ENCODE peak calls at places on chromosomes 12 and 14, in nine cellular contexts. C is IMR-90, U is fibroblast of lung, E is astrocyte, M is mammary epithelial cell, H is endodermal cell, P is mesendoderm, A is SK-N-SH, I is neuronal stem cell. F is an unnamed sample.

GRCh38 chr12:122895757-122896636 is at the start of gene VPS37B:
- DNase-seq in C (peak), U (peak), E (peak), M (peak), H (peak), P (peak), A (peak), I (peak), F (no peak)

GRCh38 chr14:104865631-104866441 is 768 bp downstream of the CEP170B start:
- DNase-seq in C (peak), U (peak), E (peak), M (peak), H (peak), P (peak), A (peak), I (no peak), F (no peak)

GRCh38 chr12:59677857-59678256 is 82.0 kb downstream of the SLC16A7 start:
- DNase-seq in C (no peak), U (no peak), E (no peak), M (no peak), H (no peak), P (no peak), A (no peak), I (no peak), F (no peak)

GRCh38 chr12:13229504-13229903 is 33.0 kb downstream of the EMP1 start:
- DNase-seq in C (no peak), U (no peak), E (no peak), M (no peak), H (peak), P (peak), A (no peak), I (no peak), F (no peak)

GRCh38 chr12:57238854-57239554 is 9.5 kb downstream of the SHMT2 start:
- DNase-seq in C (peak), U (peak), E (peak), M (peak), H (peak), P (peak), A (peak), I (peak), F (no peak)

GRCh38 chr14:51211149-51211548 is 28.9 kb upstream of the TMX1 start:
- DNase-seq in C (peak), U (peak), E (peak), M (no peak), H (no peak), P (no peak), A (no peak), I (no peak), F (no peak)

GRCh38 chr14:92603309-92604257 is 90.0 kb downstream of the RIN3 start:
- DNase-seq in C (peak), U (peak), E (peak), M (peak), H (no peak), P (peak), A (no peak), I (peak), F (no peak)

GRCh38 chr12:121325922-121326396 is 26.3 kb downstream of the ANAPC5 start:
- DNase-seq in C (no peak), U (no peak), E (no peak), M (no peak), H (peak), P (peak), A (no peak), I (no peak), F (no peak)

GRCh38 chr12:125089083-125089482 is 23.8 kb downstream of the AACS start:
- DNase-seq in C (no peak), U (no peak), E (no peak), M (no peak), H (no peak), P (peak), A (no peak), I (no peak), F (no peak)

GRCh38 chr14:85566603-85567002 is 36.7 kb downstream of the FLRT2 start:
- DNase-seq in C (peak), U (peak), E (peak), M (peak), H (no peak), P (no peak), A (no peak), I (no peak), F (no peak)

GRCh38 chr14:103105580-103106168 is 11.1 kb downstream of the EXOC3L4 start:
- DNase-seq in C (no peak), U (no peak), E (no peak), M (no peak), H (peak), P (no peak), A (no peak), I (no peak), F (no peak)

GRCh38 chr12:753401-754237 is 1.2 kb downstream of the WNK1 start:
- DNase-seq in C (no peak), U (peak), E (no peak), M (no peak), H (peak), P (peak), A (peak), I (no peak), F (no peak)

GRCh38 chr12:28082101-28082500 is 108.2 kb upstream of the CCDC91 start:
- DNase-seq in C (peak), U (no peak), E (no peak), M (no peak), H (no peak), P (no peak), A (no peak), I (no peak), F (no peak)

GRCh38 chr12:109981311-109981710 is 14.9 kb downstream of the GIT2 start:
- DNase-seq in C (no peak), U (no peak), E (no peak), M (no peak), H (no peak), P (no peak), A (no peak), I (no peak), F (no peak)

GRCh38 chr12:20527396-20528154 is 159.2 kb downstream of the PDE3A start:
- DNase-seq in C (peak), U (peak), E (peak), M (no peak), H (no peak), P (no peak), A (no peak), I (no peak), F (no peak)

GRCh38 chr14:93085916-93086315 is 29.8 kb downstream of the ITPK1 start:
- DNase-seq in C (no peak), U (peak), E (peak), M (peak), H (peak), P (peak), A (no peak), I (peak), F (peak)

GRCh38 chr12:43063642-43064041 is 474.1 kb upstream of the PRICKLE1 start:
- DNase-seq in C (peak), U (peak), E (peak), M (no peak), H (no peak), P (no peak), A (no peak), I (no peak), F (no peak)

GRCh38 chr12:116861331-116861730 is 19.9 kb downstream of the HRK start:
- DNase-seq in C (peak), U (peak), E (peak), M (no peak), H (peak), P (peak), A (peak), I (no peak), F (no peak)
- H3K9ac ChIP-seq in C (no peak), U (no peak), E (no peak), M (no peak), H (no peak), P (no peak), A (no peak), I (no peak), F (no peak)

GRCh38 chr12:50052544-50052943 is 4.9 kb upstream of the ASIC1 start:
- DNase-seq in C (no peak), U (no peak), E (no peak), M (no peak), H (no peak), P (no peak), A (no peak), I (no peak), F (no peak)

GRCh38 chr12:50049254-50050118 is 7.9 kb upstream of the ASIC1 start:
- DNase-seq in C (no peak), U (no peak), E (no peak), M (no peak), H (no peak), P (no peak), A (no peak), I (no peak), F (no peak)

GRCh38 chr12:50050119-50050385 is 7.3 kb upstream of the ASIC1 start:
- DNase-seq in C (no peak), U (no peak), E (no peak), M (no peak), H (no peak), P (no peak), A (no peak), I (no peak), F (no peak)

GRCh38 chr12:50052964-50053363 is 4.4 kb upstream of the ASIC1 start:
- DNase-seq in C (no peak), U (no peak), E (no peak), M (no peak), H (no peak), P (no peak), A (peak), I (no peak), F (no peak)

DNA sequence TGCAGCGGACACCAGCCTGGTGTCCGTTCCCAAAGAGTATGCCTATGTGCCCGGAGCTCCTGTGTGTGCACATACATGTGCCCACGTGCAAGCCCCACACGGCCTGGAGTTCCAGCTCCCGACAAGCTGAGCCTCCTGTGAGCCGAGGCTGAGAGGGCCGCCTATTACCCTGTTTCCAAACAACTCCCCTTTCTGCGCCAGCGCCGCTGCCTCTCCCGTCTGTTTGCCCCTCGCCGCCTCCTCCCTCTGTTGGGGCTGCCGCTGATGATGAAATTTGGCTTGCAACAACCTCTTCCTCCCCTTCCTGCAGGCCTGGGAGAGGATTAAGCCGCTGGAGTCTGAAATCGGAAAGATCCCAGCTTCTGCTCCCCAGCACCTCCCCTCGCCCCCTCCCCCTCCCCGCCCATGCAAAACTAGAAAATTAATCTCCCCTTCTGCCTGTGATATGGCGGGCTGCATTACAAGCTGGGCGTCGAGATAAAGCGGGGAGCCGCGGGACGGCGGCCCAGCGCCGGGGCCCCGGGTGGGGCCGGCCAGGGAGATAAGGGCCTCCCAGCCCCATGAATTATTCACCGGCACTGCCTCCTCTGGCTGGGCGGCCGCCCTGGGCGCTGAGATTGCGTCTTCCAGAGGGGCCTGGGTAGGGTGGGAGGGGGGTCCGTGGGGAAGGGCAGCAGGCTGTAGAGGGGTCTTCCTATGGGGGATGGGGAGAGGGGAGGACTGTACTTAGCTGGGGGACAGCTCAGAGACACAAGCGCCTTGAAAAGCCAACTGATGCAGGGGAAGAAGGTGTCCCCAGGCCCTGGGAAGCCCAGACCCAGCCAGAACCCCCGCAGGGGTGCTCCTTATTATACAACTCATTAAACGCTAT is 6.8 kb upstream of the ASIC1 start:
- DNase-seq in C (peak), U (peak), E (peak), M (no peak), H (peak), P (peak), A (peak), I (no peak), F (no peak)
- H3K9ac ChIP-seq in C (no peak), U (no peak), E (no peak), M (no peak), H (no peak), P (peak), A (no peak), I (peak), F (no peak)

GRCh38 chr12:48925218-48925871 is at the start of gene FKBP11:
- DNase-seq in C (peak), U (peak), E (peak), M (peak), H (peak), P (peak), A (peak), I (no peak), F (no peak)
- H3K9ac ChIP-seq in C (peak), U (peak), E (peak), M (peak), H (no peak), P (peak), A (peak), I (peak), F (peak)

DNA sequence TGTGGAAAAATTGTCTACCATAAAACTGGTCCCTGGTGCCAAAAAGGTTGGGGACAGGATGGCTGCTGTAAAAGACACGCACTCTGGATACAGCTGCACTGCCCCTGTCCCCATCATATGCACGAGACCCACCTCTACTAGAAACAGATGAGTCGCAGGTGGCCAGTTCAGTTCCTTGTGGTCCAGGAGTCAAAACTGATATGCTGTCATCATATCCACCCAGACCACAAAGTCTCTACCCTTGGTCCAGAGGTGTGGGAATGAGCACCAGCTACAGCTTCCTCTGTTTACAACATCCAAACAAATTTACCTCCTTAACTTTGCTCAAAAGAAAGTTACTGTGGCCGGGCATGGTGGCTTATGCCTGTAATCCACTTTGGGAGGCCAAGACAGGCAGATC is 43.8 kb upstream of the DACT1 start:
- DNase-seq in C (no peak), U (no peak), E (no peak), M (no peak), H (no peak), P (no peak), A (no peak), I (no peak), F (no peak)
- H3K9ac ChIP-seq in C (no peak), U (no peak), E (no peak), M (no peak), H (no peak), P (no peak), A (no peak), I (no peak), F (no peak)

GRCh38 chr12:47807338-47807737 is 12.4 kb downstream of the HDAC7 start:
- DNase-seq in C (no peak), U (no peak), E (no peak), M (no peak), H (no peak), P (no peak), A (no peak), I (no peak), F (no peak)
- H3K9ac ChIP-seq in C (no peak), U (no peak), E (peak), M (no peak), H (no peak), P (no peak), A (no peak), I (no peak), F (no peak)

DNA sequence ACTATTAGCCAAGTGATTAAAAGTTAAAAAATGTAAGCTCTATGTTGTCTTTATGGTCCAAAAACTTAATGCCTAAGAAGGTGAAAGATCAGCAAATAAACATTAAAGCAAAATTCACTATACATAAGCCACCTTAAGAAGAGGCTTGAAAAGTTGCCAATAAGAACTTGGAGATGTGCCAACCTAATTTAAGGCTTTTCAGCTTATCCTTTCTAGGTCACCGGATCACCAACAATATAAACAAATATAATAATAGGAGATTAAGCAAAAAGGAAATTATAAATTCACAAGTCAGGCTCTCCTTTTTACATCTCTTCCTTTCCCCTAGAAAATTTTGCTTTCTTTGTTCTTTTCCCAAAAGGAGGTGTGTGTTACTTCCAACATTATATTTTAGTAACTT is 30.9 kb downstream of the SLC2A3 start:
- DNase-seq in C (no peak), U (peak), E (no peak), M (no peak), H (no peak), P (no peak), A (no peak), I (no peak), F (peak)
- H3K9ac ChIP-seq in C (no peak), U (no peak), E (no peak), M (no peak), H (no peak), P (no peak), A (no peak), I (no peak), F (peak)

GRCh38 chr12:95626854-95627253 is 75.6 kb upstream of the USP44 start:
- DNase-seq in C (no peak), U (no peak), E (no peak), M (no peak), H (no peak), P (no peak), A (no peak), I (no peak), F (no peak)

GRCh38 chr12:95622879-95623278 is 71.6 kb upstream of the USP44 start:
- DNase-seq in C (no peak), U (no peak), E (no peak), M (peak), H (peak), P (no peak), A (no peak), I (no peak), F (no peak)

GRCh38 chr12:95623554-95624170 is 72.4 kb upstream of the USP44 start:
- DNase-seq in C (peak), U (peak), E (peak), M (peak), H (peak), P (peak), A (peak), I (peak), F (peak)

GRCh38 chr12:95625012-95625411 is 73.7 kb upstream of the USP44 start:
- DNase-seq in C (no peak), U (no peak), E (no peak), M (no peak), H (no peak), P (no peak), A (no peak), I (no peak), F (no peak)

GRCh38 chr12:95624544-95624943 is 73.3 kb upstream of the USP44 start:
- DNase-seq in C (peak), U (peak), E (peak), M (peak), H (no peak), P (no peak), A (no peak), I (peak), F (no peak)
- H3K9ac ChIP-seq in C (no peak), U (no peak), E (peak), M (no peak), H (no peak), P (no peak), A (no peak), I (no peak), F (no peak)

DNA sequence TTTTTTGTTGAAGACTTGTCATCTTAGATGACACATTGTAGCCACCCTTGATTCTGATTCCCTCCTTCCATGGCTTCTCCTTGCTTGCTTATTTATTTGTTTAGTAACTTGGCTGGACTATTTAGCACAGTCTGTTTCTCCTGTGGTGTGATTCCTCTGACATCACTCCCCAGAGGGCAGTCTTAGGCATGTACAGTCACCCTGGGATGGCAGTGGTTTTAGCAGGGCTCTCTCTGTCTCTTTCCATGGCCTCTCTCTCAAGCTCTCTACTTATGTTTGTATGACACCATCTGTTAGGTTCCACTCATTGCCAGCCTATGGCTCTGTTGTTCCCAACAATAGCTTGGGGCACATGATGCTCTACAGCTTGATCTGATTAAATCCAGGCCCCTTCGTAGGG is 158.3 kb downstream of the ADGRD1 start:
- DNase-seq in C (no peak), U (no peak), E (no peak), M (no peak), H (no peak), P (no peak), A (peak), I (no peak), F (no peak)
- H3K9ac ChIP-seq in C (no peak), U (no peak), E (no peak), M (no peak), H (no peak), P (no peak), A (no peak), I (no peak), F (no peak)